ENCODE peak calls at places on chromosomes 16 and 17, in ten cellular contexts. J is body of pancreas, S is GM12891, U is lower leg skin, E is Peyer's patch, G is heart left ventricle, F is vagina, P is tibial nerve, A is endothelial cell of umbilical vein, T is breast epithelium. L is an unnamed sample.

GRCh38 chr17:71084219-71084618 is 914.9 kb downstream of the KCNJ2 start:
- DNase-seq in J (peak), S (no peak), U (no peak), E (peak), G (no peak), F (no peak), P (peak), A (no peak), T (no peak), L (peak)

GRCh38 chr17:47225436-47225858 is 16.3 kb downstream of the MYL4 start:
- DNase-seq in J (peak), S (no peak), U (peak), E (peak), G (peak), F (no peak), P (peak), A (peak), T (no peak), L (peak)

GRCh38 chr16:65769776-65770438 is 596.6 kb upstream of the CDH5 start:
- DNase-seq in J (no peak), S (no peak), U (no peak), E (no peak), G (no peak), F (no peak), P (no peak), A (peak), T (no peak), L (no peak)

GRCh38 chr16:55078153-55078552 is 147.5 kb downstream of the IRX5 start:
- DNase-seq in J (no peak), S (no peak), U (no peak), E (no peak), G (no peak), F (no peak), P (no peak), A (no peak), T (no peak), L (no peak)

GRCh38 chr17:63430223-63430622 is 15.9 kb downstream of the CYB561 start:
- DNase-seq in J (no peak), S (no peak), U (no peak), E (peak), G (no peak), F (no peak), P (no peak), A (no peak), T (no peak), L (no peak)

GRCh38 chr17:27756467-27757371 is 43.6 kb downstream of the NOS2 start:
- DNase-seq in J (peak), S (no peak), U (peak), E (peak), G (peak), F (no peak), P (peak), A (peak), T (peak), L (no peak)

GRCh38 chr17:74512041-74512440 is 19.2 kb downstream of the CD300LB start:
- DNase-seq in J (no peak), S (no peak), U (no peak), E (peak), G (peak), F (peak), P (no peak), A (no peak), T (no peak), L (no peak)

GRCh38 chr17:55717898-55718735 is 4.5 kb downstream of the TMEM100 start:
- DNase-seq in J (peak), S (no peak), U (peak), E (peak), G (peak), F (no peak), P (peak), A (peak), T (peak), L (no peak)

GRCh38 chr16:54657058-54657708 is 273.5 kb upstream of the IRX5 start:
- DNase-seq in J (peak), S (no peak), U (peak), E (no peak), G (peak), F (no peak), P (no peak), A (no peak), T (no peak), L (peak)

GRCh38 chr17:4407851-4408250 is 25.9 kb upstream of the SPNS3 start:
- DNase-seq in J (peak), S (no peak), U (peak), E (peak), G (no peak), F (no peak), P (no peak), A (no peak), T (no peak), L (no peak)

GRCh38 chr16:3735541-3735940 is 18.2 kb upstream of the TRAP1 start:
- DNase-seq in J (no peak), S (no peak), U (no peak), E (peak), G (no peak), F (no peak), P (no peak), A (no peak), T (peak), L (no peak)

GRCh38 chr16:7691533-7691932 is 358.9 kb downstream of the RBFOX1 start:
- DNase-seq in J (no peak), S (no peak), U (no peak), E (no peak), G (no peak), F (no peak), P (no peak), A (no peak), T (no peak), L (no peak)

GRCh38 chr17:38891441-38891840 is 21.6 kb downstream of the LASP1 start:
- DNase-seq in J (no peak), S (no peak), U (no peak), E (no peak), G (no peak), F (no peak), P (no peak), A (no peak), T (no peak), L (no peak)

GRCh38 chr17:64507418-64507766 is 615 bp downstream of the CEP95 start:
- DNase-seq in J (no peak), S (peak), U (peak), E (no peak), G (no peak), F (no peak), P (peak), A (peak), T (no peak), L (peak)

GRCh38 chr16:11586375-11586855 is 304 bp downstream of the LITAF start:
- DNase-seq in J (no peak), S (no peak), U (no peak), E (no peak), G (no peak), F (no peak), P (no peak), A (no peak), T (no peak), L (no peak)

GRCh38 chr16:61128545-61129323 is 907.5 kb downstream of the CDH8 start:
- DNase-seq in J (peak), S (no peak), U (no peak), E (no peak), G (no peak), F (no peak), P (no peak), A (no peak), T (no peak), L (no peak)

GRCh38 chr17:50310455-50311111 is 35.3 kb upstream of the XYLT2 start:
- DNase-seq in J (no peak), S (no peak), U (no peak), E (no peak), G (no peak), F (no peak), P (no peak), A (no peak), T (no peak), L (no peak)

GRCh38 chr17:27819171-27819544 is 18.8 kb upstream of the NOS2 start:
- DNase-seq in J (no peak), S (no peak), U (no peak), E (no peak), G (no peak), F (no peak), P (no peak), A (no peak), T (no peak), L (no peak)

GRCh38 chr17:19431691-19432090 is 20.7 kb downstream of the RNF112 start:
- DNase-seq in J (no peak), S (no peak), U (no peak), E (no peak), G (no peak), F (no peak), P (no peak), A (no peak), T (no peak), L (no peak)

GRCh38 chr16:3577302-3577752 is at the start of gene NLRC3:
- DNase-seq in J (no peak), S (no peak), U (no peak), E (peak), G (no peak), F (no peak), P (no peak), A (peak), T (no peak), L (no peak)

GRCh38 chr17:6257339-6257738 is 177.6 kb downstream of the AIPL1 start:
- DNase-seq in J (no peak), S (no peak), U (no peak), E (no peak), G (no peak), F (no peak), P (no peak), A (peak), T (no peak), L (no peak)

GRCh38 chr16:48903054-48903453 is 293.1 kb upstream of the N4BP1 start:
- DNase-seq in J (no peak), S (no peak), U (no peak), E (no peak), G (no peak), F (no peak), P (no peak), A (no peak), T (no peak), L (no peak)

GRCh38 chr16:56984639-56985038 is 4.7 kb upstream of the NLRC5 start:
- DNase-seq in J (no peak), S (no peak), U (no peak), E (peak), G (no peak), F (no peak), P (no peak), A (no peak), T (no peak), L (no peak)

GRCh38 chr17:2049333-2050245 is 5.3 kb upstream of the HIC1 start:
- DNase-seq in J (peak), S (peak), U (peak), E (peak), G (peak), F (no peak), P (peak), A (peak), T (peak), L (peak)

GRCh38 chr16:74035816-74036215 is 260.8 kb upstream of the PSMD7 start:
- DNase-seq in J (no peak), S (peak), U (no peak), E (no peak), G (no peak), F (no peak), P (no peak), A (no peak), T (no peak), L (no peak)

GRCh38 chr16:85153656-85154091 is 41.4 kb upstream of the CIBAR2 start:
- DNase-seq in J (no peak), S (no peak), U (no peak), E (no peak), G (peak), F (no peak), P (no peak), A (no peak), T (no peak), L (no peak)

GRCh38 chr17:47275245-47275984 is 21.8 kb downstream of the ITGB3 start:
- DNase-seq in J (peak), S (no peak), U (peak), E (peak), G (peak), F (peak), P (peak), A (no peak), T (peak), L (no peak)

DNA sequence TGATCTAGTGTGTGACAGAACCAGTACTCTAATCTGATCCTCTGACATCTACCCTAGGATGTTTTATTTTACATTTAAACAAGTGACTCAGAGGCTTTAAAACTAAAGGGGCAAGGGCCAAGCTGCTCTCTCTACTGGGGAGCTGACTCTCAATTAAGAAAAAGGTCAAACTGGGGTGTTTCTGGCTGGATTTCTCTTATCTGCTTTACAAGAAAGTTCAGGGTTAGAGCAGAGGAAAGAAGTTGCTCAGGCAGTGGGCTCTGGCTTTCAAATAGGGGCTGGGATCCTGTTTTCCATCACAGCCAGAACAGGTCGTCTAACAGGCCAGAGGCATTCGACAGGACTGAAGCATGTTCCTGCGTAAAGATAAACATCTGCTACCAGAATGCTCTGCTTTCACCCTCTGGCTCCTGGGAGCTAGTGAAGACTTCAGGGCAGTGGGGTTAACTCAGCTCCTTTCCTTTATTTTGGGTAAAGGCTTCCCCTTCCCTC is 8.5 kb downstream of the MMP28 start:
- DNase-seq in J (no peak), S (no peak), U (no peak), E (no peak), G (no peak), F (no peak), P (no peak), A (no peak), T (no peak), L (no peak)
- TF ChIP-seq POLR2A in J (no peak), S (no peak), U (no peak), E (no peak), G (no peak), F (no peak), P (no peak), A (no peak), T (no peak), L (no peak)

DNA sequence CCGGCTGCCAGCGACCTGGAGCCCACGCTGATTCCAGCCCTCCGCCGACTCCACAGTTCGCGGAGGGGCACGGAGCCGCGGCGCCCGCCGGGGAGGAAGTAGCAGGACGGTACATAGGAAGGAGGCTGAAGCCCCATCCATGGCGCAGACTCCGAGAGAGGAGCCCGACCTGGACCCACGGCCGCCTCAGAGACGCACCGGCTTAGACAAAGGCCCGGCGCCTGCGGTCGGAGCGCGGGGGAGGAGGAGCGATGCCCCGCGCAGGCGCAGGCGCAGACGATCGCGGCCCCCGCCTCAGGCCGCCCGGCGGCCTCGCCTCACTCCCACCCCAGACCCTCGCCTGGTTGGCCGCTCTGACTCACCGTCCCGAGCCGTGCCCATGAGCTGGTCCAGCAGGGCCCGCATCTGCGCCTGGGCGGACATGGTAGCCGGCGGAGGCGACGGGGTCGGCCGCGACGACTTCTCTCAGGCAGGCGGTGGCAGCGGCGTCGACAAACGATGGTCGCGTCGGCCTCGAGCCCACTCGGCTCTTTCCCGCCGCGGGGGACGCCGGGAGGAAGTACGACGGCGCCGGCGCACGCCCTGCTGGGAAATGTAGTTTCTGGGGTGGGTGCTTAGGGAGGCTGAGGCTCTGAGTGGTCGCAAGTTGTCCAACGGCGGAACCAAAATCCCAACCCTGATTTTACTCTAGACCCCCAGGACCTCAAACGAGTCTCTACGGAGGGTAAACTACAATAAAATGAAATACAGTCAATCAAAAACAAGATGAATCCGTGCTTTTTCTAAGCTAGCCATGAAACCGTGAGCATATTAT is at the start of gene LUC7L:
- DNase-seq in J (peak), S (peak), U (peak), E (peak), G (peak), F (no peak), P (peak), A (peak), T (peak), L (peak)
- TF ChIP-seq POLR2A in J (peak), S (peak), U (peak), E (peak), G (peak), F (no peak), P (peak), A (peak), T (peak), L (peak)

DNA sequence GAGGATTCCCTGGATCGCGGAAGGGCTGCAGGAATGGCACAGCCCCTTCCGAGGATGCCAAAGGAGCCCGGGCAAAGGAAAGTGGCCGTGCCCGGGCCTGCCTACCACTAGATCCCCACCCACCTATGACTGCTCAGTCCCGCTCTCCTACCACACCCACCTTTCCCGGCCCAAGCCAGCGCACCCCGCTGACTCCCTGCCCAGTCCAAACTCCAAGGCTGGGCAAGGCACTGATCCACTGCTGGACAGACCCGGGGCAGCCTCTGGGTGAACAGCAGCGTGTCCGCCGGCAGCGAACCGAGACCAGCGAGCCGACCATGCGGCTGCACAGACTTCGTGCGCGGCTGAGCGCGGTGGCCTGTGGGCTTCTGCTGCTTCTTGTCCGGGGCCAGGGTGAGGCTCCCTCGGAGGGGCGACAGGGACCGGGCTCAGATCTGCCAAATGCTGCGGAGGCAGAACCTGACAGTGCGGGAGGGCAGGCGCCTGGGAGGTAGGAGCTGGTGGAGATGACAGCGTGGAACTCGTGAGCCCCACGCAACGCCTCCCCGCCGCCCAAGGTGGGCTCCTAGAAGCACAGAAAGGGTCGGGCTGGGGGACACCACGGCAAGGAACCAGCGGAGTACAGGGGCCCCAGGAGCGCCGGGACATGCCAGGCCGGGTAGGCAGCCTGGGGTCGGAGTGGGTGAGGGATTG is at the start of gene CES2:
- DNase-seq in J (peak), S (no peak), U (peak), E (peak), G (peak), F (no peak), P (no peak), A (peak), T (peak), L (no peak)
- TF ChIP-seq POLR2A in J (peak), S (no peak), U (no peak), E (peak), G (no peak), F (no peak), P (no peak), A (no peak), T (no peak), L (no peak)

DNA sequence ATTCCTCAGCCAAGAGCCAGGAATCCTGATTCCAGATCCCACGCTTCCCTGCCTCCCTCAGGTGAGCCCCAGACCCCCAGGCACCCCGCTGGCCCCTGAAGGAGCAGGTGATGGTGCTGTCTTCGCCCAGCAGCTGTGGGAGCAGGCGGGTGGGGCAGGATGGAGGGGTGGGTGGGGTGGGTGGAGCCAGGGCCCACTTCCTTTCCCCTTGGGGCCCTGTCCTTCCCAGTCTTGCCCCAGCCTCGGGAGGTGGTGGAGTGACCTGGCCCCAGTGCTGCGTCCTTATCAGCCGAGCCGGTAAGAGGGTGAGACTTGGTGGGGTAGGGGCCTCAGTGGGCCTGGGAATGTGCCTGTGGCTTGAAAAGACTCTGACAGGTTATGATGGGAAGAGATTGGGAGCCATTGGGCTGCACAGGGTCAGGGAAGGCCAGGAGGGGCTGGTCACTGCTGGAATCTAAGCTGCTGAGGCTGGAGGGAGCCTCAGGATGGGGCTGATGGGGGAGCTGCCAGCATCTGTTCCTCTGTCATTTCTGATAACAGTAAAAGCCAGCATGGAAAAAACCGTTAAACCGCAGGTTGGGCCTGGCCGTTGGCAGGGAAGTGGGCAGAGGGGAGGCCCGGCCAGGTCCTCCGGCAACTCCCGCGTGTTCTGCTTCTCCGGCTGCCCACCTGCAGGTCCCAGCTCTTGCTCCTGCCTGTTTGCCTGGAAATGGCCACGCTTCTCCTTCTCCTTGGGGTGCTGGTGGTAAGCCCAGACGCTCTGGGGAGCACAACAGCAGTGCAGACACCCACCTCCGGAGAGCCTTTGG is at the start of gene SPN:
- DNase-seq in J (no peak), S (no peak), U (no peak), E (peak), G (no peak), F (no peak), P (no peak), A (no peak), T (no peak), L (no peak)
- TF ChIP-seq POLR2A in J (no peak), S (peak), U (no peak), E (no peak), G (no peak), F (no peak), P (no peak), A (no peak), T (no peak), L (no peak)